ENCODE peak calls at places on chromosomes 5 and 9, in seven cellular contexts. I is dorsolateral prefrontal cortex, J is brain microvascular endothelial cell, N is tibial artery, B is ovary, Q is body of pancreas, V is uterus. G is an unnamed sample.

GRCh38 chr5:73280386-73280785 is 107.4 kb downstream of the TMEM174 start:
- DNase-seq in Q (no peak), B (no peak), V (no peak), J (no peak), N (no peak), I (no peak), G (no peak)

GRCh38 chr5:56269216-56269927 is 36.2 kb upstream of the ANKRD55 start:
- DNase-seq in B (no peak), Q (no peak), V (peak), I (no peak), N (no peak), J (peak), G (no peak)

GRCh38 chr9:99096409-99096808 is 8.5 kb upstream of the TGFBR1 start:
- DNase-seq in Q (no peak), V (no peak), J (no peak), N (no peak), B (no peak), I (no peak), G (no peak)

GRCh38 chr9:3903273-3903672 is 377.5 kb upstream of the RFX3 start:
- DNase-seq in J (no peak), N (no peak), I (no peak), Q (no peak), V (no peak), B (no peak), G (no peak)

GRCh38 chr9:68844623-68845612 is 139.9 kb downstream of the PIP5K1B start:
- DNase-seq in N (peak), I (no peak), Q (peak), J (peak), V (peak), B (peak), G (no peak)

GRCh38 chr5:177085985-177086917 is at the start of gene FGFR4:
- DNase-seq in I (no peak), Q (peak), N (no peak), J (peak), B (peak), V (peak), G (peak)

GRCh38 chr9:5622019-5622418 is 6.9 kb upstream of the RIC1 start:
- DNase-seq in J (peak), B (no peak), Q (no peak), V (no peak), I (no peak), N (no peak), G (no peak)

GRCh38 chr9:70340572-70340971 is 73.9 kb downstream of the KLF9 start:
- DNase-seq in I (no peak), Q (no peak), V (no peak), N (no peak), J (no peak), B (no peak), G (no peak)

GRCh38 chr5:90878549-90879196 is 320.1 kb downstream of the ADGRV1 start:
- DNase-seq in J (peak), V (no peak), N (peak), Q (no peak), I (no peak), B (no peak), G (no peak)

GRCh38 chr5:19018822-19019221 is 969.2 kb downstream of the CDH18 start:
- DNase-seq in J (no peak), B (no peak), N (no peak), Q (no peak), V (no peak), I (no peak), G (no peak)

GRCh38 chr5:91438871-91439270 is 55.8 kb upstream of the ARRDC3 start:
- DNase-seq in V (no peak), B (no peak), J (no peak), N (no peak), I (no peak), Q (no peak), G (no peak)

GRCh38 chr9:14351206-14351605 is 37.3 kb upstream of the NFIB start:
- DNase-seq in V (no peak), J (no peak), B (no peak), I (no peak), Q (no peak), N (no peak), G (no peak)

GRCh38 chr5:15707631-15708030 is 207.7 kb downstream of the FBXL7 start:
- DNase-seq in B (no peak), J (no peak), I (no peak), V (no peak), N (no peak), Q (no peak), G (no peak)

GRCh38 chr9:72978724-72979123 is 25.9 kb upstream of the ALDH1A1 start:
- DNase-seq in I (no peak), V (no peak), B (no peak), Q (no peak), N (no peak), J (no peak), G (no peak)

GRCh38 chr9:36980148-36980974 is 53.7 kb downstream of the PAX5 start:
- DNase-seq in I (no peak), V (no peak), B (no peak), J (no peak), Q (no peak), N (no peak), G (no peak)
- TF ChIP-seq CTCF in I (no peak), V (no peak), B (no peak), J (peak), Q (no peak), N (no peak), G (no peak)

GRCh38 chr9:105877719-105878118 is 183.4 kb downstream of the TMEM38B start:
- DNase-seq in J (no peak), V (no peak), N (no peak), Q (no peak), I (no peak), B (no peak), G (no peak)

GRCh38 chr9:105881654-105882349 is 187.5 kb downstream of the TMEM38B start:
- DNase-seq in N (peak), B (peak), I (peak), J (peak), Q (peak), V (peak), G (peak)

GRCh38 chr9:105883847-105884246 is 189.5 kb downstream of the TMEM38B start:
- DNase-seq in Q (no peak), J (no peak), I (no peak), V (no peak), N (no peak), B (no peak), G (no peak)

GRCh38 chr9:105879181-105879580 is 184.8 kb downstream of the TMEM38B start:
- DNase-seq in I (no peak), V (no peak), N (no peak), J (no peak), Q (no peak), B (no peak), G (no peak)

DNA sequence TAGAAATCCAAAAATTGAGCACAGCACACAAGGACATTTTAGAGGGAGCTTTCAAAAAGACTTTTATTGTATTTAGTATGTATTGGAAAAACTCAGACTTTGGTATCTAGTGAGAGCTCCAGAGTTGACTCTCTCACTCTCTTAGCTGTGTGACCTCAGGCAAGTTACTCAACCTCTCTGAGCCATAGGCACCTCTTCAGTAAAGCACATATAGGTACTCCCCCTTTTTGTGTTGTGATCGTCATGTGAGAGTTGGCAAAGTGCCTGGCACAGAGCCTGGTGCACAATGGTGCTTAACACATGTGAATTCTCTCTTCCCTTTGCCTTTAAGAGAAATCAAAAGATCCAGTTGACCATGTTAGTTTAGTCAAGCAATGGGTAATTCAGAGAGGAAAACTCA is 186.2 kb downstream of the TMEM38B start:
- DNase-seq in Q (no peak), V (no peak), J (no peak), N (no peak), I (no peak), B (no peak), G (no peak)
- H3K27ac ChIP-seq in Q (no peak), V (no peak), J (no peak), N (no peak), I (no peak), B (no peak), G (no peak)

DNA sequence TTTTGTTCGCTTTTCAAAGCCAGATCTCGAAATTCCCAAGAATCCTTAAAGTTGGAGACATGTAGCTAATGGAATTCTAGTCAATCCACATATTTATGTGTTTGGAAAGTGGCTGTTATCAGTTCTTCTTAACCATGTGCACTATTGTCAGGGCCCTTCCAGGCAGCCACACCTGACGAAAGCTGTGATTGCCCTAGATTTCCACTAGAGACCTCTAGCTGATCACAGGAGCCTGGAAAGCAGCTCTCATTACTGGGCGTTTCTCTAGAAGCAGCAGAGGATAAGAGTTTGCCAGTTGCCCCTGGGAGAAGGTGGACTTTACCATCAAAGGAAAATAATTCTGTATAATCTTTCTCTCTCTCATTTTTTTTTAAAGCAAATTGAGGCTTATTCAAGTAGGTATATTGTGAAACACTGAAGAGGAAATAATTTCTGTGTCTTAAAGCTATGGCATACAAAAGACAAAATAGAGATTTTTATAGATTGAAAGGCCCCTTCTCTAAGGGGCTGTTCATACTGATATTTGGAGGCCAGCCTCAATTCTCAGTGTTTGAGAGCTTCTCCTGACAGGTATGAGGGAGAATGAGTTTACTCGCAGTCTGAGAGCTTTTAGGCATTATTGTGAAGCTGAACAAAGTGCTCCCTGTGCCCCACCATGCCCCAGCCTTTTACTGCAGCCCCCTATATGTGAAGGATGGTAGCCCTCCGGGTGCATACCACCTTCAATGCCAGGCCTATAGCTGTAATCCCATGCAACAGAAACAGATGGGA is 405.4 kb upstream of the ACTBL2 start:
- DNase-seq in I (no peak), J (peak), Q (peak), V (peak), N (no peak), B (peak), G (no peak)
- TF ChIP-seq CTCF in I (no peak), J (peak), Q (no peak), V (peak), N (peak), B (no peak), G (no peak)

GRCh38 chr5:142981475-142981874 is 211.3 kb downstream of the ARHGAP26 start:
- DNase-seq in N (no peak), V (no peak), I (no peak), Q (no peak), J (no peak), B (no peak), G (no peak)
- H3K27ac ChIP-seq in N (no peak), V (peak), I (peak), Q (peak), J (peak), B (peak), G (no peak)

GRCh38 chr5:8340739-8341344 is 471.9 kb downstream of the MTRR start:
- DNase-seq in Q (no peak), V (no peak), I (no peak), N (no peak), B (no peak), J (peak), G (no peak)
- TF ChIP-seq CTCF in Q (no peak), V (no peak), I (peak), N (peak), B (no peak), J (peak), G (no peak)

G was measured in CD4-positive, alpha-beta T cell.